ENCODE peak calls at places on chromosomes 11 and 22, in eight cellular contexts. W is activated gamma-delta T cell treated with anti-CD3 and anti-CD28 coated beads, Interleukin-2, amount 50 U/mL, for 16 hours; S is GM10248; U is NCI-H1417; Z is NCI-H1105 treated with DMSO at 0.1 percent for 48 hours; G is effector CD4-positive, alpha-beta T cell; O is stimulated activated CD8-positive, alpha-beta memory T cell treated with anti-CD3 and anti-CD28 coated beads, Interleukin-2, amount 100 ng/mL, for 48 hours; H is activated CD4-positive, alpha-beta T cell treated with anti-CD3 and anti-CD28 coated beads, Interleukin-2, amount 50 U/mL, for 48 hours. N is an unnamed sample.

GRCh38 chr11:132858203-132858602 is 674.1 kb downstream of the OPCML start:
- DNase-seq in U (no peak), H (no peak), W (no peak), Z (no peak), G (no peak), O (no peak), S (no peak), N (no peak)

GRCh38 chr11:128346808-128347207 is 240.6 kb downstream of the ETS1 start:
- DNase-seq in G (no peak), U (no peak), O (no peak), W (no peak), H (peak), Z (peak), S (no peak), N (no peak)

GRCh38 chr11:120017582-120017981 is 120.3 kb downstream of the TRIM29 start:
- DNase-seq in O (no peak), G (no peak), H (no peak), Z (peak), W (no peak), U (peak), S (no peak), N (no peak)

GRCh38 chr22:22932512-22932941 is 44.9 kb downstream of the IGLL5 start:
- DNase-seq in G (no peak), W (no peak), S (no peak), O (no peak), U (no peak), H (no peak), Z (no peak), N (no peak)

GRCh38 chr11:101442171-101442570 is 141.6 kb downstream of the TRPC6 start:
- DNase-seq in O (no peak), S (no peak), G (no peak), W (no peak), U (no peak), Z (no peak), H (no peak), N (no peak)

GRCh38 chr22:45996241-45997076 is 19.5 kb upstream of the WNT7B start:
- DNase-seq in W (no peak), G (no peak), H (no peak), Z (no peak), U (no peak), S (peak), O (no peak), N (no peak)

GRCh38 chr11:97269527-97269926 is 879.7 kb downstream of the JRKL start:
- DNase-seq in G (no peak), W (no peak), S (no peak), Z (no peak), U (no peak), H (no peak), O (no peak), N (no peak)

GRCh38 chr22:50677493-50678217 is 5.0 kb downstream of the SHANK3 start:
- DNase-seq in G (no peak), H (no peak), O (no peak), Z (no peak), U (no peak), S (peak), W (no peak), N (no peak)

GRCh38 chr22:26763633-26764295 is 106.4 kb downstream of the MIAT start:
- DNase-seq in O (no peak), G (no peak), Z (peak), U (peak), W (no peak), S (no peak), H (no peak), N (no peak)

GRCh38 chr11:105046898-105047579 is 1.9 kb upstream of the CARD16 start:
- DNase-seq in G (no peak), Z (no peak), U (no peak), O (no peak), W (no peak), S (no peak), H (no peak), N (no peak)